ENCODE peak calls at places on chromosomes 6 and 20, in five cellular contexts. Z, S, V, W and Q are unnamed samples.

GRCh38 chr6:4281341-4282293 is 146.2 kb upstream of the ECI2 start:
- DNase-seq in Z (peak), V (peak), S (peak), W (peak), Q (no peak)

GRCh38 chr6:14876778-14877613 is 368.9 kb upstream of the JARID2 start:
- DNase-seq in S (no peak), V (peak), Z (no peak), W (no peak), Q (no peak)

GRCh38 chr6:149332602-149333311 is 15.2 kb downstream of the TAB2 start:
- DNase-seq in S (no peak), V (no peak), Z (no peak), W (no peak), Q (no peak)

GRCh38 chr6:109434456-109434855 is 6.0 kb downstream of the PPIL6 start:
- DNase-seq in Z (no peak), V (peak), S (no peak), W (no peak), Q (no peak)

GRCh38 chr6:137879885-137880430 is 12.9 kb downstream of the TNFAIP3 start:
- DNase-seq in S (no peak), V (no peak), W (no peak), Z (no peak), Q (no peak)

GRCh38 chr20:19236371-19237055 is 24.1 kb downstream of the SLC24A3 start:
- DNase-seq in W (no peak), S (no peak), Z (no peak), V (no peak), Q (no peak)

GRCh38 chr20:12882832-12883506 is 125.8 kb upstream of the SPTLC3 start:
- DNase-seq in S (no peak), Z (no peak), V (peak), W (no peak), Q (no peak)

GRCh38 chr6:81894788-81895221 is 142.3 kb upstream of the TENT5A start:
- DNase-seq in S (peak), W (no peak), Z (peak), V (no peak), Q (peak)

GRCh38 chr6:153130515-153131036 is 506 bp downstream of the RGS17 start:
- DNase-seq in Z (no peak), S (no peak), W (peak), V (no peak), Q (no peak)

GRCh38 chr20:44027686-44028340 is 113.2 kb downstream of the TOX2 start:
- DNase-seq in Z (no peak), W (no peak), S (no peak), V (no peak), Q (no peak)

GRCh38 chr20:53757472-53757913 is 163.9 kb upstream of the ZNF217 start:
- DNase-seq in W (no peak), S (peak), V (no peak), Z (no peak), Q (no peak)

GRCh38 chr6:2558861-2559811 is 191.6 kb downstream of the MYLK4 start:
- DNase-seq in Z (no peak), W (peak), V (no peak), S (no peak), Q (no peak)

GRCh38 chr6:131792091-131792496 is 15.7 kb upstream of the ENPP1 start:
- DNase-seq in W (no peak), V (no peak), Z (no peak), S (no peak), Q (no peak)

GRCh38 chr20:30811896-30812671 is 445.4 kb upstream of the DEFB115 start:
- DNase-seq in V (peak), Z (peak), S (peak), W (no peak), Q (peak)

GRCh38 chr20:57882451-57883161 is 172.8 kb upstream of the PMEPA1 start:
- DNase-seq in Z (no peak), S (no peak), V (no peak), W (no peak), Q (no peak)

GRCh38 chr20:23212011-23212410 is 125.9 kb upstream of the CD93 start:
- DNase-seq in V (no peak), W (no peak), Z (no peak), S (no peak), Q (no peak)

GRCh38 chr20:51400051-51400926 is 142.2 kb downstream of the NFATC2 start:
- DNase-seq in S (no peak), W (no peak), V (no peak), Z (no peak), Q (no peak)

GRCh38 chr6:164022632-164023031 is 608.1 kb downstream of the QKI start:
- DNase-seq in W (no peak), V (no peak), S (no peak), Z (no peak), Q (no peak)

GRCh38 chr6:128242765-128243403 is 277.5 kb downstream of the PTPRK start:
- DNase-seq in W (no peak), S (no peak), Z (no peak), V (peak), Q (no peak)

GRCh38 chr6:109793793-109794192 is 102.7 kb downstream of the FIG4 start:
- DNase-seq in S (no peak), V (peak), W (no peak), Z (peak), Q (no peak)